ENCODE peak calls at places on chromosomes 4 and X, in eight cellular contexts. I, U, T, M, R, L, V and W are unnamed samples.

GRCh38 chr4:57020467-57021101 is 41.9 kb downstream of the POLR2B start:
- DNase-seq in M (no peak), I (peak), L (peak), T (no peak), U (no peak), V (peak), R (no peak), W (peak)

GRCh38 chr4:3730422-3730821 is 35.8 kb upstream of the ADRA2C start:
- DNase-seq in R (no peak), L (no peak), I (no peak), U (no peak), M (no peak), V (no peak), T (no peak), W (no peak)

GRCh38 chr4:141570290-141570689 is 66.1 kb upstream of the IL15 start:
- DNase-seq in L (no peak), M (no peak), T (no peak), R (no peak), I (no peak), V (no peak), U (no peak), W (no peak)

GRCh38 chr4:98468744-98469143 is 189.7 kb downstream of the TSPAN5 start:
- DNase-seq in V (peak), T (no peak), I (no peak), R (no peak), U (no peak), L (peak), M (peak), W (no peak)

GRCh38 chr4:14452001-14452400 is 550.3 kb upstream of the CPEB2 start:
- DNase-seq in I (no peak), V (no peak), T (no peak), L (no peak), M (no peak), U (no peak), R (no peak), W (no peak)

GRCh38 chr4:52102587-52102986 is 51.5 kb downstream of the SPATA18 start:
- DNase-seq in T (no peak), V (peak), R (no peak), U (no peak), L (no peak), M (no peak), I (no peak), W (peak)

GRCh38 chr4:21697583-21697982 is 251.0 kb downstream of the KCNIP4 start:
- DNase-seq in U (no peak), T (peak), V (peak), I (no peak), M (no peak), R (no peak), L (no peak), W (peak)

GRCh38 chr4:168537556-168537955 is 40.7 kb downstream of the PALLD start:
- DNase-seq in M (no peak), T (no peak), L (no peak), V (no peak), R (no peak), I (no peak), U (no peak), W (peak)

GRCh38 chr4:26857278-26858034 is 3.2 kb upstream of the STIM2 start:
- DNase-seq in L (peak), V (peak), T (peak), R (peak), M (peak), U (peak), I (peak), W (peak)

GRCh38 chr4:185039508-185040273 is 21.4 kb downstream of the HELT start:
- DNase-seq in T (peak), R (peak), U (no peak), V (peak), L (peak), M (peak), I (peak), W (peak)

GRCh38 chrX:288561-288991 is 7.4 kb downstream of the PLCXD1 start:
- DNase-seq in U (no peak), V (no peak), I (no peak), L (no peak), T (no peak), R (no peak), M (no peak), W (no peak)

GRCh38 chrX:109498434-109498833 is 16.5 kb upstream of the GUCY2F start:
- DNase-seq in R (no peak), U (no peak), L (no peak), I (no peak), T (no peak), V (no peak), M (no peak), W (no peak)

GRCh38 chr4:183989471-183989870 is 84.4 kb downstream of the STOX2 start:
- DNase-seq in I (peak), U (no peak), L (no peak), R (no peak), T (peak), V (peak), M (no peak), W (no peak)